ENCODE peak calls at places on chromosomes 11 and 22, in five cellular contexts. P is Peyer's patch; Z is neural crest cell; J is activated CD4-positive, alpha-beta T cell treated with anti-CD3 and anti-CD28 coated beads for 1 hour; M is ELR. L is an unnamed sample.

GRCh38 chr11:31045335-31045734 is 324.2 kb downstream of the DCDC1 start:
- DNase-seq in P (no peak), Z (no peak), J (no peak), M (peak), L (no peak)

GRCh38 chr11:117279711-117280376 is 11.3 kb upstream of the BACE1-AS start:
- DNase-seq in P (no peak), Z (no peak), J (no peak), M (no peak), L (no peak)

GRCh38 chr11:134666273-134667174 is 254.5 kb upstream of the B3GAT1 start:
- DNase-seq in P (no peak), Z (no peak), J (no peak), M (no peak), L (no peak)

GRCh38 chr11:62427630-62428233 is 8.9 kb downstream of the SCGB1A1 start:
- DNase-seq in P (no peak), Z (no peak), J (no peak), M (peak), L (peak)

GRCh38 chr11:8297781-8298440 is 34.2 kb upstream of the LMO1 start:
- DNase-seq in P (no peak), Z (no peak), J (no peak), M (no peak), L (no peak)

GRCh38 chr11:3849297-3849874 is 6.1 kb upstream of the STIM1 start:
- DNase-seq in P (no peak), Z (peak), J (no peak), M (peak), L (peak)

GRCh38 chr11:65316979-65317786 is 2.5 kb downstream of the CDC42EP2 start:
- DNase-seq in P (no peak), Z (no peak), J (no peak), M (peak), L (peak)

GRCh38 chr22:49320714-49321476 is 506.8 kb downstream of the BRD1 start:
- DNase-seq in P (no peak), Z (no peak), J (no peak), M (no peak), L (no peak)